ENCODE peak calls at places on chromosomes 6 and 20, in seven cellular contexts. One of them, this sample, is unnamed.
A peak's percentile ranks its signal among the peaks of the same experiment; 100 is the strongest.

GRCh38 chr6:119612176-119612870 is 262.8 kb upstream of the MAN1A1 start:
- DNase-seq in EL: peak; percentile 38
- DNase-seq in fibroblast of pulmonary artery: peak; percentile 30
- DNase-seq in MCF 10A: no peak
- DNase-seq in T-cell: no peak
- DNase-seq in activated CD4-positive, alpha-beta T cell treated with anti-CD3 and anti-CD28 coated beads, Interleukin-2, amount 50 U/mL, for 4 hours: no peak
- DNase-seq in posterior cingulate gyrus: no peak
- DNase-seq in this sample: no peak

GRCh38 chr6:118893095-118893881 is 664 bp upstream of the ASF1A start:
- DNase-seq in EL: peak; percentile 70
- DNase-seq in fibroblast of pulmonary artery: peak; percentile 83
- DNase-seq in MCF 10A: peak; percentile 62
- DNase-seq in T-cell: no peak
- DNase-seq in activated CD4-positive, alpha-beta T cell treated with anti-CD3 and anti-CD28 coated beads, Interleukin-2, amount 50 U/mL, for 4 hours: peak; percentile 24
- DNase-seq in posterior cingulate gyrus: no peak
- DNase-seq in this sample: peak; percentile 22

GRCh38 chr6:14441371-14441781 is 323.8 kb downstream of the CD83 start:
- DNase-seq in EL: no peak
- DNase-seq in fibroblast of pulmonary artery: peak; percentile 56
- DNase-seq in MCF 10A: no peak
- DNase-seq in T-cell: no peak
- DNase-seq in activated CD4-positive, alpha-beta T cell treated with anti-CD3 and anti-CD28 coated beads, Interleukin-2, amount 50 U/mL, for 4 hours: no peak
- DNase-seq in posterior cingulate gyrus: no peak
- DNase-seq in this sample: no peak

GRCh38 chr6:90088009-90088408 is 193.7 kb downstream of the GJA10 start:
- DNase-seq in EL: peak; percentile 51
- DNase-seq in fibroblast of pulmonary artery: peak; percentile 84
- DNase-seq in MCF 10A: peak; percentile 95
- DNase-seq in T-cell: no peak
- DNase-seq in activated CD4-positive, alpha-beta T cell treated with anti-CD3 and anti-CD28 coated beads, Interleukin-2, amount 50 U/mL, for 4 hours: no peak
- DNase-seq in posterior cingulate gyrus: no peak
- DNase-seq in this sample: no peak

GRCh38 chr6:139150915-139151314 is 16.0 kb downstream of the HECA start:
- DNase-seq in EL: no peak
- DNase-seq in fibroblast of pulmonary artery: no peak
- DNase-seq in MCF 10A: no peak
- DNase-seq in T-cell: no peak
- DNase-seq in activated CD4-positive, alpha-beta T cell treated with anti-CD3 and anti-CD28 coated beads, Interleukin-2, amount 50 U/mL, for 4 hours: no peak
- DNase-seq in posterior cingulate gyrus: no peak
- DNase-seq in this sample: no peak

GRCh38 chr6:90445533-90446108 is 141.3 kb downstream of the MAP3K7 start:
- DNase-seq in EL: no peak
- DNase-seq in fibroblast of pulmonary artery: no peak
- DNase-seq in MCF 10A: no peak
- DNase-seq in T-cell: no peak
- DNase-seq in activated CD4-positive, alpha-beta T cell treated with anti-CD3 and anti-CD28 coated beads, Interleukin-2, amount 50 U/mL, for 4 hours: no peak
- DNase-seq in posterior cingulate gyrus: no peak
- DNase-seq in this sample: no peak

GRCh38 chr6:149405823-149406765 is 6.0 kb downstream of the SUMO4 start:
- DNase-seq in EL: peak; percentile 23
- DNase-seq in fibroblast of pulmonary artery: peak; percentile 66
- DNase-seq in MCF 10A: peak; percentile 51
- DNase-seq in T-cell: no peak
- DNase-seq in activated CD4-positive, alpha-beta T cell treated with anti-CD3 and anti-CD28 coated beads, Interleukin-2, amount 50 U/mL, for 4 hours: no peak
- DNase-seq in posterior cingulate gyrus: no peak
- DNase-seq in this sample: no peak

GRCh38 chr6:18997375-18997826 is 610.3 kb downstream of the RNF144B start:
- DNase-seq in EL: peak; percentile 35
- DNase-seq in fibroblast of pulmonary artery: peak; percentile 70
- DNase-seq in MCF 10A: peak; percentile 64
- DNase-seq in T-cell: no peak
- DNase-seq in activated CD4-positive, alpha-beta T cell treated with anti-CD3 and anti-CD28 coated beads, Interleukin-2, amount 50 U/mL, for 4 hours: no peak
- DNase-seq in posterior cingulate gyrus: no peak
- DNase-seq in this sample: no peak

GRCh38 chr6:3405182-3405518 is 51.7 kb downstream of the SLC22A23 start:
- DNase-seq in EL: no peak
- DNase-seq in fibroblast of pulmonary artery: peak; percentile 39
- DNase-seq in MCF 10A: no peak
- DNase-seq in T-cell: no peak
- DNase-seq in activated CD4-positive, alpha-beta T cell treated with anti-CD3 and anti-CD28 coated beads, Interleukin-2, amount 50 U/mL, for 4 hours: no peak
- DNase-seq in posterior cingulate gyrus: no peak
- DNase-seq in this sample: no peak

GRCh38 chr6:70118670-70119069 is 184.2 kb downstream of the COL9A1 start:
- DNase-seq in EL: no peak
- DNase-seq in fibroblast of pulmonary artery: no peak
- DNase-seq in MCF 10A: no peak
- DNase-seq in T-cell: no peak
- DNase-seq in activated CD4-positive, alpha-beta T cell treated with anti-CD3 and anti-CD28 coated beads, Interleukin-2, amount 50 U/mL, for 4 hours: no peak
- DNase-seq in posterior cingulate gyrus: no peak
- DNase-seq in this sample: no peak

GRCh38 chr20:9359561-9360308 is 154.7 kb upstream of the LAMP5 start:
- DNase-seq in EL: peak; percentile 66
- DNase-seq in fibroblast of pulmonary artery: peak; percentile 82
- DNase-seq in MCF 10A: peak; percentile 62
- DNase-seq in T-cell: no peak
- DNase-seq in activated CD4-positive, alpha-beta T cell treated with anti-CD3 and anti-CD28 coated beads, Interleukin-2, amount 50 U/mL, for 4 hours: no peak
- DNase-seq in posterior cingulate gyrus: peak; percentile 61
- DNase-seq in this sample: peak; percentile 13

GRCh38 chr6:97842536-97842935 is 559.5 kb upstream of the MMS22L start:
- DNase-seq in EL: no peak
- DNase-seq in fibroblast of pulmonary artery: no peak
- DNase-seq in MCF 10A: no peak
- DNase-seq in T-cell: no peak
- DNase-seq in activated CD4-positive, alpha-beta T cell treated with anti-CD3 and anti-CD28 coated beads, Interleukin-2, amount 50 U/mL, for 4 hours: no peak
- DNase-seq in posterior cingulate gyrus: no peak
- DNase-seq in this sample: no peak

GRCh38 chr6:112879920-112880413 is 532.8 kb downstream of the RFPL4B start:
- DNase-seq in EL: no peak
- DNase-seq in fibroblast of pulmonary artery: no peak
- DNase-seq in MCF 10A: no peak
- DNase-seq in T-cell: no peak
- DNase-seq in activated CD4-positive, alpha-beta T cell treated with anti-CD3 and anti-CD28 coated beads, Interleukin-2, amount 50 U/mL, for 4 hours: no peak
- DNase-seq in posterior cingulate gyrus: peak; percentile 73
- DNase-seq in this sample: no peak

GRCh38 chr20:63733579-63734081 is 2.8 kb upstream of the LIME1 start:
- DNase-seq in EL: no peak
- DNase-seq in fibroblast of pulmonary artery: no peak
- DNase-seq in MCF 10A: no peak
- DNase-seq in T-cell: no peak
- DNase-seq in activated CD4-positive, alpha-beta T cell treated with anti-CD3 and anti-CD28 coated beads, Interleukin-2, amount 50 U/mL, for 4 hours: no peak
- DNase-seq in posterior cingulate gyrus: peak; percentile 47
- DNase-seq in this sample: no peak

GRCh38 chr6:107576852-107577251 is 86.9 kb downstream of the SOBP start:
- DNase-seq in EL: peak; percentile 68
- DNase-seq in fibroblast of pulmonary artery: peak; percentile 6
- DNase-seq in MCF 10A: peak; percentile 16
- DNase-seq in T-cell: no peak
- DNase-seq in activated CD4-positive, alpha-beta T cell treated with anti-CD3 and anti-CD28 coated beads, Interleukin-2, amount 50 U/mL, for 4 hours: no peak
- DNase-seq in posterior cingulate gyrus: no peak
- DNase-seq in this sample: no peak

GRCh38 chr20:53660078-53660909 is 66.7 kb upstream of the ZNF217 start:
- DNase-seq in EL: no peak
- DNase-seq in fibroblast of pulmonary artery: peak; percentile 45
- DNase-seq in MCF 10A: no peak
- DNase-seq in T-cell: peak; percentile 29
- DNase-seq in activated CD4-positive, alpha-beta T cell treated with anti-CD3 and anti-CD28 coated beads, Interleukin-2, amount 50 U/mL, for 4 hours: peak; percentile 43
- DNase-seq in posterior cingulate gyrus: no peak
- DNase-seq in this sample: peak; percentile 49

GRCh38 chr6:28269492-28269891 is 2.5 kb downstream of the ZSCAN26 start:
- DNase-seq in EL: peak; percentile 87
- DNase-seq in fibroblast of pulmonary artery: peak; percentile 88
- DNase-seq in MCF 10A: peak; percentile 75
- DNase-seq in T-cell: no peak
- DNase-seq in activated CD4-positive, alpha-beta T cell treated with anti-CD3 and anti-CD28 coated beads, Interleukin-2, amount 50 U/mL, for 4 hours: no peak
- DNase-seq in posterior cingulate gyrus: no peak
- DNase-seq in this sample: peak; percentile 32

GRCh38 chr6:154001494-154002285 is 37.4 kb upstream of the OPRM1 start:
- DNase-seq in EL: no peak
- DNase-seq in fibroblast of pulmonary artery: no peak
- DNase-seq in MCF 10A: no peak
- DNase-seq in T-cell: no peak
- DNase-seq in activated CD4-positive, alpha-beta T cell treated with anti-CD3 and anti-CD28 coated beads, Interleukin-2, amount 50 U/mL, for 4 hours: no peak
- DNase-seq in posterior cingulate gyrus: no peak
- DNase-seq in this sample: peak; percentile 46

GRCh38 chr6:92779758-92780157 is 639.6 kb downstream of the EPHA7 start:
- DNase-seq in EL: no peak
- DNase-seq in fibroblast of pulmonary artery: peak; percentile 62
- DNase-seq in MCF 10A: peak; percentile 75
- DNase-seq in T-cell: no peak
- DNase-seq in activated CD4-positive, alpha-beta T cell treated with anti-CD3 and anti-CD28 coated beads, Interleukin-2, amount 50 U/mL, for 4 hours: no peak
- DNase-seq in posterior cingulate gyrus: no peak
- DNase-seq in this sample: peak; percentile 83

GRCh38 chr6:157634566-157634965 is 188.5 kb upstream of the SNX9 start:
- DNase-seq in EL: no peak
- DNase-seq in fibroblast of pulmonary artery: no peak
- DNase-seq in MCF 10A: no peak
- DNase-seq in T-cell: no peak
- DNase-seq in activated CD4-positive, alpha-beta T cell treated with anti-CD3 and anti-CD28 coated beads, Interleukin-2, amount 50 U/mL, for 4 hours: no peak
- DNase-seq in posterior cingulate gyrus: no peak
- DNase-seq in this sample: no peak

GRCh38 chr20:40692240-40693011 is 3.4 kb upstream of the MAFB start:
- DNase-seq in EL: no peak
- DNase-seq in fibroblast of pulmonary artery: no peak
- DNase-seq in MCF 10A: no peak
- DNase-seq in T-cell: no peak
- DNase-seq in activated CD4-positive, alpha-beta T cell treated with anti-CD3 and anti-CD28 coated beads, Interleukin-2, amount 50 U/mL, for 4 hours: no peak
- DNase-seq in posterior cingulate gyrus: no peak
- DNase-seq in this sample: no peak

GRCh38 chr20:41176711-41177552 is 39.6 kb downstream of the PLCG1 start:
- DNase-seq in EL: no peak
- DNase-seq in fibroblast of pulmonary artery: no peak
- DNase-seq in MCF 10A: no peak
- DNase-seq in T-cell: no peak
- DNase-seq in activated CD4-positive, alpha-beta T cell treated with anti-CD3 and anti-CD28 coated beads, Interleukin-2, amount 50 U/mL, for 4 hours: no peak
- DNase-seq in posterior cingulate gyrus: peak; percentile 22
- DNase-seq in this sample: no peak

GRCh38 chr6:12291785-12292604 is 1.8 kb downstream of the EDN1 start:
- DNase-seq in EL: peak; percentile 62
- DNase-seq in fibroblast of pulmonary artery: peak; percentile 62
- DNase-seq in MCF 10A: peak; percentile 62
- DNase-seq in T-cell: no peak
- DNase-seq in activated CD4-positive, alpha-beta T cell treated with anti-CD3 and anti-CD28 coated beads, Interleukin-2, amount 50 U/mL, for 4 hours: no peak
- DNase-seq in posterior cingulate gyrus: no peak
- DNase-seq in this sample: no peak

GRCh38 chr6:2798586-2799134 is 33.5 kb downstream of the WRNIP1 start:
- DNase-seq in EL: no peak
- DNase-seq in fibroblast of pulmonary artery: no peak
- DNase-seq in MCF 10A: no peak
- DNase-seq in T-cell: no peak
- DNase-seq in activated CD4-positive, alpha-beta T cell treated with anti-CD3 and anti-CD28 coated beads, Interleukin-2, amount 50 U/mL, for 4 hours: no peak
- DNase-seq in posterior cingulate gyrus: no peak
- DNase-seq in this sample: no peak

GRCh38 chr6:5764401-5764955 is 242.2 kb downstream of the NRN1 start:
- DNase-seq in EL: no peak
- DNase-seq in fibroblast of pulmonary artery: no peak
- DNase-seq in MCF 10A: no peak
- DNase-seq in T-cell: no peak
- DNase-seq in activated CD4-positive, alpha-beta T cell treated with anti-CD3 and anti-CD28 coated beads, Interleukin-2, amount 50 U/mL, for 4 hours: no peak
- DNase-seq in posterior cingulate gyrus: peak; percentile 88
- DNase-seq in this sample: peak; percentile 76

GRCh38 chr6:142187209-142187608 is 40.1 kb downstream of the VTA1 start:
- DNase-seq in EL: no peak
- DNase-seq in fibroblast of pulmonary artery: peak; percentile 78
- DNase-seq in MCF 10A: peak; percentile 61
- DNase-seq in T-cell: no peak
- DNase-seq in activated CD4-positive, alpha-beta T cell treated with anti-CD3 and anti-CD28 coated beads, Interleukin-2, amount 50 U/mL, for 4 hours: no peak
- DNase-seq in posterior cingulate gyrus: no peak
- DNase-seq in this sample: peak; percentile 12

GRCh38 chr6:116111552-116112528 is 11.2 kb downstream of the NT5DC1 start:
- DNase-seq in EL: peak; percentile 37
- DNase-seq in fibroblast of pulmonary artery: peak; percentile 65
- DNase-seq in MCF 10A: peak; percentile 63
- DNase-seq in T-cell: no peak
- DNase-seq in activated CD4-positive, alpha-beta T cell treated with anti-CD3 and anti-CD28 coated beads, Interleukin-2, amount 50 U/mL, for 4 hours: no peak
- DNase-seq in posterior cingulate gyrus: no peak
- DNase-seq in this sample: peak; percentile 24

GRCh38 chr6:105402090-105402980 is 547 bp downstream of the PREP start:
- DNase-seq in EL: peak; percentile 50
- DNase-seq in fibroblast of pulmonary artery: peak; percentile 49
- DNase-seq in MCF 10A: peak; percentile 42
- DNase-seq in T-cell: peak; percentile 27
- DNase-seq in activated CD4-positive, alpha-beta T cell treated with anti-CD3 and anti-CD28 coated beads, Interleukin-2, amount 50 U/mL, for 4 hours: peak; percentile 24
- DNase-seq in posterior cingulate gyrus: no peak
- DNase-seq in this sample: no peak

GRCh38 chr20:53621482-53622246 is 28.0 kb upstream of the ZNF217 start:
- DNase-seq in EL: peak; percentile 92
- DNase-seq in fibroblast of pulmonary artery: peak; percentile 95
- DNase-seq in MCF 10A: peak; percentile 95
- DNase-seq in T-cell: no peak
- DNase-seq in activated CD4-positive, alpha-beta T cell treated with anti-CD3 and anti-CD28 coated beads, Interleukin-2, amount 50 U/mL, for 4 hours: no peak
- DNase-seq in posterior cingulate gyrus: no peak
- DNase-seq in this sample: peak; percentile 95

GRCh38 chr6:130033999-130034814 is 15.8 kb downstream of the L3MBTL3 start:
- DNase-seq in EL: peak; percentile 76
- DNase-seq in fibroblast of pulmonary artery: peak; percentile 65
- DNase-seq in MCF 10A: peak; percentile 52
- DNase-seq in T-cell: no peak
- DNase-seq in activated CD4-positive, alpha-beta T cell treated with anti-CD3 and anti-CD28 coated beads, Interleukin-2, amount 50 U/mL, for 4 hours: peak; percentile 4
- DNase-seq in posterior cingulate gyrus: no peak
- DNase-seq in this sample: peak; percentile 60

GRCh38 chr20:22630698-22631097 is 46.3 kb upstream of the FOXA2 start:
- DNase-seq in EL: no peak
- DNase-seq in fibroblast of pulmonary artery: no peak
- DNase-seq in MCF 10A: no peak
- DNase-seq in T-cell: no peak
- DNase-seq in activated CD4-positive, alpha-beta T cell treated with anti-CD3 and anti-CD28 coated beads, Interleukin-2, amount 50 U/mL, for 4 hours: no peak
- DNase-seq in posterior cingulate gyrus: no peak
- DNase-seq in this sample: no peak

GRCh38 chr6:168226095-168226781 is 93.3 kb downstream of the DACT2 start:
- DNase-seq in EL: no peak
- DNase-seq in fibroblast of pulmonary artery: no peak
- DNase-seq in MCF 10A: no peak
- DNase-seq in T-cell: no peak
- DNase-seq in activated CD4-positive, alpha-beta T cell treated with anti-CD3 and anti-CD28 coated beads, Interleukin-2, amount 50 U/mL, for 4 hours: no peak
- DNase-seq in posterior cingulate gyrus: no peak
- DNase-seq in this sample: no peak